ENCODE peak calls at places on chromosomes 12 and 14, in ten cellular contexts. B is head of caudate nucleus; D is CD8-positive, alpha-beta memory T cell; Q is retina; A is activated CD4-positive, alpha-beta T cell treated with anti-CD3 and anti-CD28 coated beads for 48 hours; G is MCF 10A; L is Kasumi-1; Y is MM.1S; C is stimulated activated naive CD8-positive, alpha-beta T cell treated with anti-CD3 and anti-CD28 coated beads, Interleukin-15, amount 100 ng/mL, for 72 hours; U is non-pigmented ciliary epithelial cell. Z is an unnamed sample.

GRCh38 chr12:106118278-106118820 is 20.4 kb downstream of the NUAK1 start:
- DNase-seq in B (no peak), D (no peak), Q (no peak), A (no peak), G (no peak), L (no peak), Y (no peak), C (no peak), U (no peak), Z (no peak)

GRCh38 chr14:38735006-38735405 is 368.0 kb downstream of the SEC23A start:
- DNase-seq in B (no peak), D (no peak), Q (no peak), A (no peak), G (no peak), L (no peak), Y (no peak), C (no peak), U (no peak), Z (no peak)

GRCh38 chr12:93622485-93622884 is 50.0 kb downstream of the SOCS2 start:
- DNase-seq in B (no peak), D (no peak), Q (no peak), A (no peak), G (peak), L (no peak), Y (no peak), C (no peak), U (no peak), Z (no peak)

GRCh38 chr14:66238969-66239368 is 247.2 kb upstream of the CCDC196 start:
- DNase-seq in B (no peak), D (no peak), Q (no peak), A (no peak), G (no peak), L (no peak), Y (no peak), C (no peak), U (no peak), Z (no peak)

GRCh38 chr12:85253823-85254222 is 26.2 kb upstream of the ALX1 start:
- DNase-seq in B (no peak), D (no peak), Q (no peak), A (no peak), G (no peak), L (no peak), Y (no peak), C (no peak), U (no peak), Z (no peak)

GRCh38 chr12:16189849-16190248 is 87.6 kb downstream of the SLC15A5 start:
- DNase-seq in B (no peak), D (no peak), Q (no peak), A (no peak), G (no peak), L (peak), Y (peak), C (no peak), U (no peak), Z (no peak)

GRCh38 chr12:497501-498160 is 37.9 kb downstream of the B4GALNT3 start:
- DNase-seq in B (no peak), D (no peak), Q (no peak), A (no peak), G (no peak), L (no peak), Y (no peak), C (no peak), U (no peak), Z (no peak)

GRCh38 chr12:109767991-109768900 is 54.6 kb downstream of the FAM222A start:
- DNase-seq in B (peak), D (no peak), Q (no peak), A (no peak), G (no peak), L (no peak), Y (no peak), C (no peak), U (no peak), Z (no peak)

GRCh38 chr12:75953312-75953906 is 78.2 kb downstream of the PHLDA1 start:
- DNase-seq in B (peak), D (no peak), Q (no peak), A (no peak), G (peak), L (no peak), Y (no peak), C (no peak), U (no peak), Z (no peak)

Z was measured in posterior cingulate gyrus.